ENCODE peak calls at places on chromosomes 7 and 10, in four cellular contexts. One of them, this sample, is unnamed.

GRCh38 chr7:2498708-2499107 is 20.9 kb upstream of the LFNG start:
- DNase-seq in mucosa of descending colon: no peak
- DNase-seq in fibroblast of lung: no peak
- DNase-seq in NB4: no peak
- DNase-seq in this sample: no peak

GRCh38 chr7:26500749-26501352 is 209.2 kb downstream of the SNX10 start:
- DNase-seq in mucosa of descending colon: no peak
- DNase-seq in fibroblast of lung: peak
- DNase-seq in NB4: peak
- DNase-seq in this sample: no peak

GRCh38 chr7:34107306-34107705 is 202.0 kb downstream of the BMPER start:
- DNase-seq in NB4: peak
- DNase-seq in mucosa of descending colon: no peak
- DNase-seq in fibroblast of lung: peak
- DNase-seq in this sample: no peak

GRCh38 chr10:132900211-132900756 is 42.1 kb downstream of the CFAP46 start:
- DNase-seq in fibroblast of lung: no peak
- DNase-seq in mucosa of descending colon: peak
- DNase-seq in NB4: no peak
- DNase-seq in this sample: no peak

GRCh38 chr7:18494821-18495408 is 634 bp upstream of the HDAC9 start:
- DNase-seq in mucosa of descending colon: no peak
- DNase-seq in fibroblast of lung: no peak
- DNase-seq in NB4: peak
- DNase-seq in this sample: no peak

GRCh38 chr7:2518737-2519118 is 846 bp upstream of the LFNG start:
- DNase-seq in mucosa of descending colon: peak
- DNase-seq in NB4: no peak
- DNase-seq in fibroblast of lung: no peak
- DNase-seq in this sample: no peak

GRCh38 chr10:17854044-17854652 is 45.0 kb downstream of the MRC1 start:
- DNase-seq in mucosa of descending colon: no peak
- DNase-seq in NB4: peak
- DNase-seq in fibroblast of lung: no peak
- DNase-seq in this sample: no peak

GRCh38 chr10:11177926-11178453 is 160.3 kb downstream of the CELF2 start:
- DNase-seq in NB4: peak
- DNase-seq in mucosa of descending colon: no peak
- DNase-seq in fibroblast of lung: no peak
- DNase-seq in this sample: no peak

GRCh38 chr7:158725506-158725800 is 20.8 kb upstream of the NCAPG2 start:
- DNase-seq in mucosa of descending colon: no peak
- DNase-seq in NB4: no peak
- DNase-seq in fibroblast of lung: no peak
- DNase-seq in this sample: no peak

GRCh38 chr10:34320265-34320664 is 494.8 kb downstream of the PARD3 start:
- DNase-seq in mucosa of descending colon: no peak
- DNase-seq in NB4: no peak
- DNase-seq in fibroblast of lung: no peak
- DNase-seq in this sample: no peak

GRCh38 chr7:36096460-36097095 is 56.5 kb upstream of the EEPD1 start:
- DNase-seq in mucosa of descending colon: no peak
- DNase-seq in NB4: no peak
- DNase-seq in fibroblast of lung: no peak
- DNase-seq in this sample: no peak

GRCh38 chr10:62182595-62182994 is 86.0 kb downstream of the RTKN2 start:
- DNase-seq in fibroblast of lung: no peak
- DNase-seq in mucosa of descending colon: no peak
- DNase-seq in NB4: no peak
- DNase-seq in this sample: no peak

GRCh38 chr10:38740102-38740501 is 646.0 kb downstream of the ZNF37A start:
- DNase-seq in mucosa of descending colon: no peak
- DNase-seq in fibroblast of lung: no peak
- DNase-seq in NB4: no peak
- DNase-seq in this sample: no peak

GRCh38 chr10:47061776-47062175 is 150.5 kb downstream of the PTPN20 start:
- DNase-seq in NB4: no peak
- DNase-seq in mucosa of descending colon: no peak
- DNase-seq in fibroblast of lung: no peak
- DNase-seq in this sample: no peak

GRCh38 chr10:61992059-61992460 is 90.6 kb downstream of the ARID5B start:
- DNase-seq in fibroblast of lung: peak
- DNase-seq in NB4: no peak
- DNase-seq in mucosa of descending colon: no peak
- DNase-seq in this sample: no peak

GRCh38 chr7:109094-109493 is 83.3 kb upstream of the FAM20C start:
- DNase-seq in fibroblast of lung: no peak
- DNase-seq in NB4: no peak
- DNase-seq in mucosa of descending colon: no peak
- DNase-seq in this sample: no peak

GRCh38 chr7:158816271-158816670 is 13.0 kb downstream of the ESYT2 start:
- DNase-seq in NB4: no peak
- DNase-seq in mucosa of descending colon: no peak
- DNase-seq in fibroblast of lung: no peak
- DNase-seq in this sample: no peak

GRCh38 chr10:33252794-33253203 is 81.7 kb downstream of the NRP1 start:
- DNase-seq in fibroblast of lung: peak
- DNase-seq in NB4: no peak
- DNase-seq in mucosa of descending colon: no peak
- DNase-seq in this sample: no peak

GRCh38 chr7:139722604-139723003 is 55.2 kb downstream of the HIPK2 start:
- DNase-seq in fibroblast of lung: no peak
- DNase-seq in mucosa of descending colon: no peak
- DNase-seq in NB4: no peak
- DNase-seq in this sample: no peak

GRCh38 chr10:15123749-15124184 is 26.6 kb downstream of the RPP38 start:
- DNase-seq in fibroblast of lung: peak
- DNase-seq in mucosa of descending colon: no peak
- DNase-seq in NB4: no peak
- DNase-seq in this sample: no peak

GRCh38 chr10:129963076-129963830 is 821 bp downstream of the EBF3 start:
- DNase-seq in mucosa of descending colon: no peak
- DNase-seq in fibroblast of lung: no peak
- DNase-seq in NB4: peak
- DNase-seq in this sample: peak

DNA sequence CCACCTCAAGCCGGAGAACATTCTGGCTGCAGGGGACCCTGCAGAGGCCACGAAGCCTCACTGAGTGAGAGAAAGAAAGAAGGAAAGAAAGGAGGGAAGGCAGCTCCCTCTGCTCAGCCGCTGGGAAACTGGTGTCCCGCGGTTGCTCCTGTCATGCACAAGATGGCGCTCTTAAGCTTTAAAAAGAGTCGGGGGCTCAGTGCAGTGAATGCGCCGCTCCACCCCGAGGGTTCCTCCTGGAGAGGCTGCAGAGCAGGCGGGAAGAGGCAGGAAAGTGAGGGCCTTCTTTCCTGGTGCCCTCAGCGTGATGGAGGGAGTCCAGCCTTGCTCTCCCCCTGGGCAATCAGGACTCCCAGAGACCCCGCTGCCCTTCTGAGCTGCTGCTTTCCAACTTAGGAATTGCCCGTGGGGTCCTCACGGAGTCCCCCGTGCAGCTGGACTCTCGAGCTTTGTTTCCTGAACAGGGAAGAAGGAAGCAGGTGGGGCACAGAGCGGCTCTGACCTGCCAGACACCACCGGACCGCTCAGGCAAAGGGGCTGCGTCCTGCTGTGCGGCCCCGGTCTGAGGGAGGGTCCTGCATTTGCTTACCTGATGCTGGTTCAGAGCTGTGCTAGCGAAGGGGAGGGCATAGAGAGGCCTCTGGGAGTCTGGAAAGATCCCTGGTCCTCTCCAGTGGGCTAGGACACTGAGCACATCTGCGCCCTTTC is 141.9 kb upstream of the MKI67 start:
- DNase-seq in mucosa of descending colon: peak
- DNase-seq in NB4: peak
- DNase-seq in fibroblast of lung: peak
- DNase-seq in this sample: peak
- TF ChIP-seq CTCF in mucosa of descending colon: no peak
- TF ChIP-seq CTCF in NB4: peak
- TF ChIP-seq CTCF in fibroblast of lung: peak
- TF ChIP-seq CTCF in this sample: peak

GRCh38 chr10:24469993-24470392 is 253.7 kb downstream of the ARHGAP21 start:
- DNase-seq in NB4: no peak
- DNase-seq in fibroblast of lung: peak
- DNase-seq in mucosa of descending colon: peak
- DNase-seq in this sample: no peak

GRCh38 chr10:24467094-24467493 is 256.6 kb downstream of the ARHGAP21 start:
- DNase-seq in mucosa of descending colon: no peak
- DNase-seq in NB4: no peak
- DNase-seq in fibroblast of lung: peak
- DNase-seq in this sample: no peak

GRCh38 chr10:24467605-24468004 is 256.1 kb downstream of the ARHGAP21 start:
- DNase-seq in fibroblast of lung: peak
- DNase-seq in NB4: no peak
- DNase-seq in mucosa of descending colon: no peak
- DNase-seq in this sample: no peak

GRCh38 chr10:24466616-24466949 is 257.1 kb downstream of the ARHGAP21 start:
- DNase-seq in fibroblast of lung: no peak
- DNase-seq in NB4: no peak
- DNase-seq in mucosa of descending colon: no peak
- DNase-seq in this sample: no peak

GRCh38 chr10:24468281-24468751 is 255.4 kb downstream of the ARHGAP21 start:
- DNase-seq in NB4: no peak
- DNase-seq in mucosa of descending colon: no peak
- DNase-seq in fibroblast of lung: peak
- DNase-seq in this sample: peak
- H3K4me3 ChIP-seq in NB4: no peak
- H3K4me3 ChIP-seq in mucosa of descending colon: no peak
- H3K4me3 ChIP-seq in fibroblast of lung: no peak
- H3K4me3 ChIP-seq in this sample: peak

GRCh38 chr10:96338279-96338925 is 20.4 kb downstream of the OPALIN start:
- DNase-seq in NB4: no peak
- DNase-seq in mucosa of descending colon: no peak
- DNase-seq in fibroblast of lung: no peak
- DNase-seq in this sample: no peak

GRCh38 chr10:96342402-96342801 is 16.4 kb downstream of the OPALIN start:
- DNase-seq in NB4: no peak
- DNase-seq in fibroblast of lung: no peak
- DNase-seq in mucosa of descending colon: no peak
- DNase-seq in this sample: no peak

GRCh38 chr10:96341219-96342182 is 17.3 kb downstream of the OPALIN start:
- DNase-seq in mucosa of descending colon: no peak
- DNase-seq in NB4: no peak
- DNase-seq in fibroblast of lung: no peak
- DNase-seq in this sample: no peak

GRCh38 chr10:96339383-96339782 is 19.4 kb downstream of the OPALIN start:
- DNase-seq in NB4: no peak
- DNase-seq in fibroblast of lung: no peak
- DNase-seq in mucosa of descending colon: no peak
- DNase-seq in this sample: no peak

DNA sequence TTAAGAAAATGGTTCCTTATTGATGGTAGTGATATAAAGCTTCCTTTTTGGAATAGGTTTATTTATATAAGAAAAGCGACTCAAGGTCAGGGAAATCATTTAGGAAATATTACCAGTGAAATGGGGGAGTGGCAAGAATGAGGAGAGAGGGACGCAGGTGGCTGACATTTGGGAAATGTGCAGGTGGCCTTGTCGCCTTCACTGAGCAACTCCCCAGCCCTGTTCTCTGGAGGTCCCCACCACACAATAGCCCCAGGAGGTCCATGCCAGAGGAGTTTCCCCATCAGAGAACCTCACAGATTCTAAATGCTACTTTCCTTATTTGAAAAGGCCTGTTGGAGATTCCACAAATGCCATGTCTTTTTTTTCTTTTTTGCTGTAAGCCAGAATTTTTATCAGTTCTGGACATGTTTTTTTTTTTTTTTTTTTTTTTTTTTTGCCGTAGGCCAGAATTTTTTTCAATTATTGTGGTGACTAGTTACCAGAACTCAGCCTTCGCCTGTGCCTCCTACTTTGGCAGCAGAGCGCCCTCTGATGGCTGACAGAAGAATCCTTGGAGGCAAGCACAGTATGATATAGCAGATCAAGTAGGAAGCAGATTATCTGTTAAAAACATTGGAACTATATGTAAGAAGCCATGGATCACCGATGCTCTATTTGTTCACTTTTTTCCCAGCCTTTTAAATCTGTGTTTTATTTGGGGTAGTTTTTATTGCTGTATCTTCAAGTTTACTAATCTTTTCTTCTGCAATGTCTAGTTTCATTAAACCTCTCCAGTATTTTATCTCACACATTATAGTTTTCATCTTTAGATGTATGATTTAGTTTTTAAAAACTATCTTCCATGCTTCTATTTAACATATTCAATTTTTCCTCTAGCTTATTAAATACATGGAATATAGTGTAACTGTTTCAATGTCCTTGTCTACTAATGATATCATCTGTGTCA is 18.6 kb downstream of the OPALIN start:
- DNase-seq in NB4: peak
- DNase-seq in fibroblast of lung: peak
- DNase-seq in mucosa of descending colon: peak
- DNase-seq in this sample: peak
- TF ChIP-seq CTCF in NB4: peak
- TF ChIP-seq CTCF in fibroblast of lung: peak
- TF ChIP-seq CTCF in mucosa of descending colon: peak
- TF ChIP-seq CTCF in this sample: peak

GRCh38 chr10:113095419-113095818 is 145.4 kb downstream of the TCF7L2 start:
- DNase-seq in fibroblast of lung: no peak
- DNase-seq in NB4: no peak
- DNase-seq in mucosa of descending colon: no peak
- DNase-seq in this sample: no peak

GRCh38 chr10:113091921-113092320 is 141.9 kb downstream of the TCF7L2 start:
- DNase-seq in mucosa of descending colon: peak
- DNase-seq in NB4: no peak
- DNase-seq in fibroblast of lung: no peak
- DNase-seq in this sample: no peak

GRCh38 chr10:113096111-113097045 is 146.3 kb downstream of the TCF7L2 start:
- DNase-seq in mucosa of descending colon: no peak
- DNase-seq in fibroblast of lung: no peak
- DNase-seq in NB4: no peak
- DNase-seq in this sample: peak

GRCh38 chr10:113093188-113094113 is 143.4 kb downstream of the TCF7L2 start:
- DNase-seq in NB4: peak
- DNase-seq in fibroblast of lung: no peak
- DNase-seq in mucosa of descending colon: peak
- DNase-seq in this sample: no peak

DNA sequence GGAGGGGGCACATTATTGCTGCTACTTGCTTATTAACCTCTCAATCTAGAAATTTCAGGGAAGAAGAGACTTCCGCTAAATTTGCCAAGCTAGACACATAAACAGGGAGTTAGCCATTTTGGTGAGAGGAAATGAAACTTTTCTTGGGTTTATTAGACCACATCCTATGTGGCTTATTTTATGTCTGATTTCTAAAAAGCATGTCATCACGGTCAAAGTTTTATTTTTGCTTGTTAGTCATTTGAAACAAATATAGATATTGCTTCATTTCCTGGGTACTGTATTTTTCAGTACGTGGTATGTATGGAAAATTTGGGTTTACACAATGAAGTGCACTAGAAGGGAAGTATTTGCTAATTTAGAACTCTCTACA is 144.1 kb downstream of the TCF7L2 start:
- DNase-seq in mucosa of descending colon: no peak
- DNase-seq in NB4: peak
- DNase-seq in fibroblast of lung: peak
- DNase-seq in this sample: no peak
- H3K4me3 ChIP-seq in mucosa of descending colon: no peak
- H3K4me3 ChIP-seq in NB4: no peak
- H3K4me3 ChIP-seq in fibroblast of lung: no peak
- H3K4me3 ChIP-seq in this sample: no peak